ENCODE peak calls at places on chromosomes 16 and 17, in nine cellular contexts. Q is IMR-90, G is GM12865, Y is astrocyte of the spinal cord, C is fibroblast of the aortic adventitia, M is Karpas-422, S is heart right ventricle, V is mesenchymal stem cell, O is AG04450. E is an unnamed sample.

GRCh38 chr17:4858880-4859260 is 25.7 kb downstream of the MINK1 start:
- DNase-seq in Q (peak), G (no peak), Y (peak), C (peak), M (no peak), S (peak), V (no peak), O (no peak), E (no peak)

GRCh38 chr16:28531777-28532744 is 6.7 kb downstream of the NUPR1 start:
- DNase-seq in Q (no peak), G (peak), Y (no peak), C (peak), M (peak), S (peak), V (peak), O (no peak), E (no peak)

GRCh38 chr17:740240-741055 is 8.1 kb downstream of the TLCD3A start:
- DNase-seq in Q (no peak), G (peak), Y (no peak), C (no peak), M (peak), S (no peak), V (no peak), O (no peak), E (no peak)

GRCh38 chr16:81738831-81739496 is 40.1 kb upstream of the PLCG2 start:
- DNase-seq in Q (no peak), G (peak), Y (no peak), C (no peak), M (peak), S (peak), V (no peak), O (no peak), E (peak)

GRCh38 chr17:58231644-58232043 is 6.7 kb upstream of the LPO start:
- DNase-seq in Q (peak), G (no peak), Y (no peak), C (peak), M (no peak), S (no peak), V (no peak), O (no peak), E (no peak)

GRCh38 chr16:81786868-81787267 is 7.8 kb downstream of the PLCG2 start:
- DNase-seq in Q (no peak), G (no peak), Y (no peak), C (no peak), M (peak), S (no peak), V (no peak), O (no peak), E (no peak)

GRCh38 chr16:47143329-47143676 is 442 bp downstream of the NETO2 start:
- DNase-seq in Q (peak), G (peak), Y (peak), C (peak), M (peak), S (peak), V (peak), O (no peak), E (peak)

GRCh38 chr17:32529604-32530003 is 42.8 kb downstream of the CDK5R1 start:
- DNase-seq in Q (no peak), G (no peak), Y (no peak), C (no peak), M (no peak), S (no peak), V (no peak), O (no peak), E (no peak)

GRCh38 chr17:51590071-51590470 is 329.7 kb downstream of the UTP18 start:
- DNase-seq in Q (no peak), G (no peak), Y (no peak), C (no peak), M (no peak), S (no peak), V (no peak), O (no peak), E (no peak)

GRCh38 chr17:50347087-50347893 is 1.4 kb downstream of the XYLT2 start:
- DNase-seq in Q (peak), G (no peak), Y (no peak), C (no peak), M (no peak), S (no peak), V (no peak), O (no peak), E (no peak)
- H3K4me3 ChIP-seq in Q (peak), G (peak), Y (peak), C (peak), M (peak), S (peak), V (peak), O (peak), E (peak)

DNA sequence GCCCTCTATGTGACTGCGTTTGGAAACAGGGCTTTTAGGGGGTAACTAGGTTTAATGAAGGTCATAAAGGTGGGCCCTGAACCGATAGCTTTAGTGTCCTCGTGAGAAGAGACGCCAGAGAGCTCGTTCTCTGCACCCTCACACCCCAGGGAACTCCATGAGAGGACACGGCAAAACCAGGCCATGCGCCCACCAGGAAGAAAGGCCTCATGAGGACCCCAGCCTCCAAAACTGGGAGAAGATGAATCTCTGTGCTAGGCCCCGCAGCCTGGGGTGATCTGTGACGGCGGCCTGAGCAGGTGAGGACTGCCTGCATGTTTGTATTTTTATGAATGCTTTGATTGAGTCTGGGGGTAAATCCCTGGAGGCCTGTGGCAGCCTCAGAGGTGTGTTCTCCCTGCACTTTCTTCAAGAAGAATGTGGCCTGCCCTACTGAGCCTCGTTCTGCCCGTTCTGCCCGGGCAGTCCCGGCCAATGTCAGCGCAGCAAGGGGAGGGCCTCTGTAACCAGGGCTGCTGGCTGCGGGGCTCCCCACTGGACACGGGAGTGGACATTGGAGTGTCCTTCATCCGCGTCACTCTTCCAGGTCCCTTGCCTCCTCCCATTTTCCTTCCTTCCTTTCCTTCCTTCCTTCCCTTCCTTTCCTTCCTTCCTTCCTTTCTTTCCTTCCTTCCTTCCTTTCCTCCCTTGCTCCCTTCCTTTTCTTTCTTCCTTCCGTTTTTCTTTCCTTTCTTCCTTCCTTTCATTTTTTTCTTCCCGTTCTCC is 6.8 kb upstream of the RNF213 start:
- DNase-seq in Q (no peak), G (no peak), Y (no peak), C (no peak), M (no peak), S (no peak), V (no peak), O (no peak), E (no peak)
- H3K4me3 ChIP-seq in Q (no peak), G (no peak), Y (no peak), C (no peak), M (no peak), S (no peak), V (no peak), O (no peak), E (no peak)

GRCh38 chr16:24670623-24671454 is 58.6 kb upstream of the TNRC6A start:
- DNase-seq in Q (peak), G (peak), Y (peak), C (peak), M (peak), S (peak), V (peak), O (no peak), E (peak)
- H3K4me3 ChIP-seq in Q (no peak), G (no peak), Y (no peak), C (no peak), M (no peak), S (peak), V (no peak), O (peak), E (no peak)

GRCh38 chr17:16973760-16974540 is 2.0 kb upstream of the TNFRSF13B start:
- DNase-seq in Q (no peak), G (peak), Y (no peak), C (no peak), M (peak), S (no peak), V (no peak), O (no peak), E (peak)
- H3K4me3 ChIP-seq in Q (no peak), G (peak), Y (no peak), C (no peak), M (no peak), S (no peak), V (no peak), O (no peak), E (peak)

GRCh38 chr17:41917192-41917591 is 1.6 kb downstream of the ACLY start:
- DNase-seq in Q (peak), G (no peak), Y (peak), C (peak), M (no peak), S (no peak), V (peak), O (no peak), E (no peak)
- H3K4me3 ChIP-seq in Q (peak), G (peak), Y (peak), C (peak), M (peak), S (peak), V (no peak), O (peak), E (peak)

GRCh38 chr17:40113110-40113960 is 8.4 kb upstream of the MSL1 start:
- DNase-seq in Q (peak), G (peak), Y (peak), C (peak), M (peak), S (peak), V (peak), O (peak), E (peak)
- H3K4me3 ChIP-seq in Q (peak), G (peak), Y (peak), C (peak), M (peak), S (peak), V (peak), O (peak), E (peak)

GRCh38 chr16:86569843-86570447 is 3.3 kb downstream of the FOXC2 start:
- DNase-seq in Q (no peak), G (no peak), Y (no peak), C (no peak), M (no peak), S (no peak), V (no peak), O (no peak), E (peak)

GRCh38 chr16:86566966-86567700 is 504 bp downstream of the FOXC2 start:
- DNase-seq in Q (peak), G (no peak), Y (peak), C (peak), M (no peak), S (peak), V (peak), O (no peak), E (no peak)

GRCh38 chr16:86568677-86569623 is 2.3 kb downstream of the FOXC2 start:
- DNase-seq in Q (no peak), G (no peak), Y (no peak), C (no peak), M (no peak), S (no peak), V (no peak), O (no peak), E (no peak)

GRCh38 chr16:86566601-86566965 is at the start of gene FOXC2:
- DNase-seq in Q (peak), G (no peak), Y (peak), C (peak), M (no peak), S (peak), V (peak), O (peak), E (no peak)

DNA sequence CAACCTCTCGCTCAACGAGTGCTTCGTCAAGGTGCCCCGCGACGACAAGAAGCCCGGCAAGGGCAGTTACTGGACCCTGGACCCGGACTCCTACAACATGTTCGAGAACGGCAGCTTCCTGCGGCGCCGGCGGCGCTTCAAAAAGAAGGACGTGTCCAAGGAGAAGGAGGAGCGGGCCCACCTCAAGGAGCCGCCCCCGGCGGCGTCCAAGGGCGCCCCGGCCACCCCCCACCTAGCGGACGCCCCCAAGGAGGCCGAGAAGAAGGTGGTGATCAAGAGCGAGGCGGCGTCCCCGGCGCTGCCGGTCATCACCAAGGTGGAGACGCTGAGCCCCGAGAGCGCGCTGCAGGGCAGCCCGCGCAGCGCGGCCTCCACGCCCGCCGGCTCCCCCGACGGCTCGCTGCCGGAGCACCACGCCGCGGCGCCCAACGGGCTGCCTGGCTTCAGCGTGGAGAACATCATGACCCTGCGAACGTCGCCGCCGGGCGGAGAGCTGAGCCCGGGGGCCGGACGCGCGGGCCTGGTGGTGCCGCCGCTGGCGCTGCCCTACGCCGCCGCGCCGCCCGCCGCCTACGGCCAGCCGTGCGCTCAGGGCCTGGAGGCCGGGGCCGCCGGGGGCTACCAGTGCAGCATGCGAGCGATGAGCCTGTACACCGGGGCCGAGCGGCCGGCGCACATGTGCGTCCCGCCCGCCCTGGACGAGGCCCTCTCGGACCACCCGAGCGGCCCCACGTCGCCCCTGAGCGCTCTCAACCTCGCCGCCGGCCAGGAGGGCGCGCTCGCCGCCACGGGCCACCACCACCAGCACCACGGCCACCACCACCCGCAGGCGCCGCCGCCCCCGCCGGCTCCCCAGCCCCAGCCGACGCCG is 1.3 kb downstream of the FOXC2 start:
- DNase-seq in Q (peak), G (no peak), Y (peak), C (peak), M (no peak), S (peak), V (peak), O (no peak), E (no peak)
- H3K4me3 ChIP-seq in Q (peak), G (no peak), Y (peak), C (peak), M (no peak), S (peak), V (peak), O (peak), E (no peak)

DNA sequence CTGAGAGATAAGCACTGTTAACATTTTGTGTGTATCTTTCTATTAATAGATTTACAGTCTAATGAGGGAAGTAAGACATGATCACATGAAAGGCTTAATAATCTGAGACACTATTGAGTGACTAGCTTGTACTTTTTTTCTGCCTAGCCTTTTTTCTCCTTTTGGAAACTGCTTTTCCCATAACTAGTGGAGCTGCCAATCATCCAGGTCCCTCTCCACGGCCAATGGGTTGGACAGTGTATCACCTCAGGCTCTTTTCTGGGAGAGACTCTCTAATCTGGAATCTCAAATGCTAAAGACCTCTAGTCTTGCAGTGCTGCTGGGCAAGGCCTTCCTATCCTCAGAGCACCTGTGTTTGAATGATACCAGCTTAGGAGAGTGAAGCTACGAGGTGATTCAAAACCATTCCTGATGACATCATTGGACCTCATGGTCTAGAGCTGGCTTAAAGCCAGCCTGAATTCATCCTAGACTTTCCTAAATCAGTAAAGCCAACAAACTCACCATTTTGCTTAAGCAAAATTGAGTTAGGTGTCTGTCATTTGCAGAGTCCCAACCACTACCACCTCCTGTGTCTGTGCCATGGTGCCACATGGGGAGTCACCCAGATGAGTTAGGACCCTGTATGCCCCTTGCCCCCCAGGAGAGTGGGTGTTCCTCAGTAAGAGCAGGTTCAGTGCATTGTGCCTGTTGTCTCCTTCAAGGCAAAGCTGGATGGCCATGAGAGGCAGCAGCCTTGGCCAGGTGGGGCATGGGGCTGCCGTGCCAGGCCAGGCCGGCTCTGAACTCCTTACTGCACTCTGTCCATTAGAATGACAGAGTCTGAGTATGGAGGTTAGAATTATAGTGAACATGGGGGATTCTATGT is 62.9 kb downstream of the SPECC1 start:
- DNase-seq in Q (no peak), G (no peak), Y (no peak), C (no peak), M (no peak), S (no peak), V (no peak), O (no peak), E (no peak)
- H3K4me3 ChIP-seq in Q (no peak), G (no peak), Y (no peak), C (no peak), M (no peak), S (no peak), V (peak), O (no peak), E (no peak)